ENCODE peak calls at places on chromosomes 5 and 9, in ten cellular contexts. U is left ventricle myocardium inferior; A is heart left ventricle; M is naive thymus-derived CD4-positive, alpha-beta T cell; G is activated naive CD4-positive, alpha-beta T cell; P is EH; T is posterior vena cava; Q is RPMI7951; R is NCI-H1105 treated with DMSO at 0.1 percent for 48 hours; K is stimulated activated CD4-positive, alpha-beta T cell treated with anti-CD3 and anti-CD28 coated beads, Interleukin-1b, Interleukin-23, amount 100 ng/mL, for 1 hour. C is an unnamed sample.

GRCh38 chr9:94945191-94946144 is 219.0 kb downstream of the AOPEP start:
- DNase-seq in Q (peak; percentile 84), T (peak; percentile 90), P (peak; percentile 90), M (no peak), G (no peak), U (peak; percentile 51), K (no peak), A (peak; percentile 78), R (no peak), C (peak; percentile 40)

GRCh38 chr9:33106827-33107621 is 30.6 kb upstream of the SMU1 start:
- DNase-seq in U (peak; percentile 58), A (peak; percentile 76), R (no peak), T (peak; percentile 88), Q (peak; percentile 96), K (no peak), G (no peak), P (peak; percentile 97), M (no peak), C (peak; percentile 65)

GRCh38 chr5:169389318-169389717 is 88.4 kb upstream of the SLIT3 start:
- DNase-seq in G (no peak), P (no peak), U (no peak), T (no peak), R (no peak), Q (peak; percentile 68), A (no peak), K (no peak), M (no peak), C (no peak)

GRCh38 chr9:19788614-19789271 is at the start of gene SLC24A2:
- DNase-seq in U (no peak), G (no peak), M (no peak), Q (no peak), T (no peak), P (no peak), K (no peak), A (no peak), R (peak; percentile 48), C (peak; percentile 69)

GRCh38 chr9:107749787-107750444 is 260.3 kb upstream of the KLF4 start:
- DNase-seq in G (no peak), U (peak; percentile 89), P (peak; percentile 96), M (no peak), Q (peak; percentile 97), K (no peak), T (peak; percentile 96), A (peak; percentile 91), R (peak; percentile 66), C (peak; percentile 85)

GRCh38 chr9:137705443-137705863 is 86.6 kb downstream of the EHMT1 start:
- DNase-seq in Q (no peak), A (no peak), U (no peak), M (peak; percentile 24), T (no peak), G (no peak), P (no peak), R (no peak), K (no peak), C (no peak)

GRCh38 chr9:115775669-115776068 is 377.9 kb upstream of the PAPPA start:
- DNase-seq in Q (no peak), G (no peak), K (no peak), T (no peak), U (no peak), R (no peak), A (no peak), M (no peak), P (peak; percentile 12), C (no peak)

GRCh38 chr5:375336-375920 is 53.9 kb downstream of the AHRR start:
- DNase-seq in Q (no peak), M (no peak), G (no peak), A (no peak), T (peak; percentile 71), R (no peak), P (no peak), U (no peak), K (no peak), C (no peak)

GRCh38 chr5:77133061-77133758 is 46.1 kb upstream of the ZBED3 start:
- DNase-seq in K (no peak), T (peak; percentile 90), M (no peak), Q (peak; percentile 93), U (peak; percentile 32), A (peak; percentile 80), G (no peak), R (no peak), P (peak; percentile 97), C (no peak)

GRCh38 chr5:60257852-60258251 is 364.3 kb upstream of the PDE4D start:
- DNase-seq in P (peak; percentile 3), A (no peak), T (peak; percentile 50), M (no peak), R (no peak), Q (no peak), U (no peak), K (no peak), G (no peak), C (no peak)

GRCh38 chr5:59317023-59317771 is 576.3 kb downstream of the PDE4D start:
- DNase-seq in A (no peak), P (peak; percentile 52), K (no peak), R (peak; percentile 17), G (no peak), M (no peak), U (no peak), Q (peak; percentile 78), T (no peak), C (peak; percentile 37)

GRCh38 chr5:56612759-56613158 is 202.6 kb upstream of the MAP3K1 start:
- DNase-seq in T (no peak), Q (no peak), K (no peak), A (no peak), G (no peak), U (no peak), P (no peak), M (peak; percentile 64), R (no peak), C (no peak)

GRCh38 chr9:109805054-109805453 is 25.1 kb downstream of the PALM2AKAP2 start:
- DNase-seq in U (peak; percentile 33), R (peak; percentile 5), T (no peak), Q (peak; percentile 48), G (no peak), M (no peak), P (peak; percentile 25), A (no peak), K (no peak), C (no peak)

GRCh38 chr9:136685216-136685615 is 2.0 kb downstream of the AGPAT2 start:
- DNase-seq in M (no peak), T (no peak), U (no peak), K (no peak), A (no peak), G (no peak), P (no peak), R (no peak), Q (no peak), C (no peak)

GRCh38 chr9:128160603-128160987 is 530 bp downstream of the BBLN start:
- DNase-seq in U (no peak), M (peak; percentile 16), G (peak; percentile 38), R (peak; percentile 30), Q (peak; percentile 13), K (peak; percentile 24), P (peak; percentile 36), T (no peak), A (peak; percentile 36), C (peak; percentile 26)

GRCh38 chr9:87812375-87813118 is 70.1 kb upstream of the SPATA31E1 start:
- DNase-seq in U (no peak), M (no peak), K (peak; percentile 12), T (peak; percentile 73), A (no peak), R (no peak), Q (peak; percentile 61), G (no peak), P (peak; percentile 66), C (no peak)

GRCh38 chr9:18253950-18254349 is 220.0 kb upstream of the ADAMTSL1 start:
- DNase-seq in R (no peak), Q (no peak), K (no peak), M (no peak), U (no peak), P (peak; percentile 5), T (no peak), A (no peak), G (no peak), C (no peak)

GRCh38 chr5:139863855-139864558 is 68.4 kb downstream of the PSD2 start:
- DNase-seq in Q (peak; percentile 42), M (peak; percentile 22), R (peak; percentile 12), T (peak; percentile 87), A (peak; percentile 51), K (peak; percentile 45), G (peak; percentile 11), P (peak; percentile 59), U (peak; percentile 62), C (peak; percentile 65)

GRCh38 chr5:142697846-142698245 is 12.0 kb upstream of the FGF1 start:
- DNase-seq in P (peak; percentile 83), K (no peak), M (no peak), R (peak; percentile 24), G (no peak), Q (peak; percentile 58), A (peak; percentile 80), T (peak; percentile 65), U (peak; percentile 68), C (no peak)

GRCh38 chr9:104494808-104495207 is 9.3 kb upstream of the OR13F1 start:
- DNase-seq in P (peak; percentile 0), A (no peak), T (no peak), K (no peak), U (no peak), Q (peak; percentile 12), M (no peak), G (no peak), R (peak; percentile 24), C (peak; percentile 42)

GRCh38 chr9:106707291-106707690 is 155.7 kb upstream of the ZNF462 start:
- DNase-seq in G (no peak), P (peak; percentile 58), M (no peak), K (no peak), R (no peak), U (no peak), T (no peak), A (no peak), Q (no peak), C (no peak)